ENCODE peak calls at places on chromosome 19, in six cellular contexts. One of them, this sample, is unnamed.
A peak's percentile ranks its signal among the peaks of the same experiment; 100 is the strongest.

GRCh38 chr19:18013621-18014111 is 5.7 kb downstream of the ARRDC2 start:
- DNase-seq in tibial nerve: no peak
- DNase-seq in prostate gland: peak; percentile 56
- DNase-seq in fibroblast of lung: no peak
- DNase-seq in right atrium auricular region: no peak
- DNase-seq in heart right ventricle: no peak
- DNase-seq in this sample: no peak

GRCh38 chr19:2624537-2625091 is 77.9 kb downstream of the GNG7 start:
- DNase-seq in fibroblast of lung: no peak
- DNase-seq in heart right ventricle: peak; percentile 71
- DNase-seq in right atrium auricular region: no peak
- DNase-seq in prostate gland: no peak
- DNase-seq in tibial nerve: no peak
- DNase-seq in this sample: no peak

GRCh38 chr19:28701491-28701890 is 511.5 kb downstream of the UQCRFS1 start:
- DNase-seq in prostate gland: no peak
- DNase-seq in tibial nerve: no peak
- DNase-seq in fibroblast of lung: peak; percentile 9
- DNase-seq in heart right ventricle: no peak
- DNase-seq in right atrium auricular region: no peak
- DNase-seq in this sample: peak; percentile 13

GRCh38 chr19:21586341-21587116 is 81.1 kb downstream of the ZNF429 start:
- DNase-seq in tibial nerve: no peak
- DNase-seq in heart right ventricle: peak; percentile 51
- DNase-seq in prostate gland: peak; percentile 13
- DNase-seq in right atrium auricular region: no peak
- DNase-seq in fibroblast of lung: no peak
- DNase-seq in this sample: no peak

GRCh38 chr19:45601115-45601514 is 897 bp downstream of the GPR4 start:
- DNase-seq in right atrium auricular region: no peak
- DNase-seq in heart right ventricle: no peak
- DNase-seq in tibial nerve: no peak
- DNase-seq in prostate gland: no peak
- DNase-seq in fibroblast of lung: no peak
- DNase-seq in this sample: no peak

GRCh38 chr19:42249149-42249750 is 5.7 kb downstream of the ERF start:
- DNase-seq in fibroblast of lung: no peak
- DNase-seq in prostate gland: no peak
- DNase-seq in right atrium auricular region: no peak
- DNase-seq in tibial nerve: no peak
- DNase-seq in heart right ventricle: no peak
- DNase-seq in this sample: no peak

GRCh38 chr19:17260842-17261325 is 3.7 kb downstream of the USHBP1 start:
- DNase-seq in prostate gland: peak; percentile 67
- DNase-seq in right atrium auricular region: peak; percentile 82
- DNase-seq in fibroblast of lung: peak; percentile 70
- DNase-seq in tibial nerve: peak; percentile 43
- DNase-seq in heart right ventricle: peak; percentile 86
- DNase-seq in this sample: peak; percentile 67

GRCh38 chr19:10553943-10554381 is 10.3 kb downstream of the ATG4D start:
- DNase-seq in heart right ventricle: no peak
- DNase-seq in right atrium auricular region: no peak
- DNase-seq in fibroblast of lung: no peak
- DNase-seq in tibial nerve: no peak
- DNase-seq in prostate gland: no peak
- DNase-seq in this sample: peak; percentile 88

GRCh38 chr19:29871143-29871542 is 59.4 kb downstream of the CCNE1 start:
- DNase-seq in prostate gland: no peak
- DNase-seq in heart right ventricle: no peak
- DNase-seq in fibroblast of lung: no peak
- DNase-seq in tibial nerve: no peak
- DNase-seq in right atrium auricular region: no peak
- DNase-seq in this sample: no peak

GRCh38 chr19:35309481-35310279 is 17.7 kb downstream of the MAG start:
- DNase-seq in prostate gland: no peak
- DNase-seq in right atrium auricular region: no peak
- DNase-seq in tibial nerve: no peak
- DNase-seq in fibroblast of lung: peak; percentile 25
- DNase-seq in heart right ventricle: no peak
- DNase-seq in this sample: no peak

GRCh38 chr19:32404939-32405430 is 585 bp upstream of the DPY19L3 start:
- DNase-seq in right atrium auricular region: peak; percentile 81
- DNase-seq in fibroblast of lung: peak; percentile 43
- DNase-seq in heart right ventricle: peak; percentile 80
- DNase-seq in prostate gland: peak; percentile 36
- DNase-seq in tibial nerve: peak; percentile 35
- DNase-seq in this sample: no peak

GRCh38 chr19:12293771-12294307 is 844 bp downstream of the ZNF44 start:
- DNase-seq in heart right ventricle: peak; percentile 53
- DNase-seq in right atrium auricular region: peak; percentile 83
- DNase-seq in fibroblast of lung: peak; percentile 50
- DNase-seq in tibial nerve: peak; percentile 33
- DNase-seq in prostate gland: peak; percentile 55
- DNase-seq in this sample: peak; percentile 58

GRCh38 chr19:12295191-12295590 is 508 bp upstream of the ZNF44 start:
- DNase-seq in prostate gland: no peak
- DNase-seq in right atrium auricular region: no peak
- DNase-seq in fibroblast of lung: no peak
- DNase-seq in heart right ventricle: no peak
- DNase-seq in tibial nerve: no peak
- DNase-seq in this sample: no peak

GRCh38 chr19:12289790-12290065 is 5.0 kb downstream of the ZNF44 start:
- DNase-seq in heart right ventricle: no peak
- DNase-seq in fibroblast of lung: no peak
- DNase-seq in tibial nerve: no peak
- DNase-seq in prostate gland: no peak
- DNase-seq in right atrium auricular region: no peak
- DNase-seq in this sample: no peak

DNA sequence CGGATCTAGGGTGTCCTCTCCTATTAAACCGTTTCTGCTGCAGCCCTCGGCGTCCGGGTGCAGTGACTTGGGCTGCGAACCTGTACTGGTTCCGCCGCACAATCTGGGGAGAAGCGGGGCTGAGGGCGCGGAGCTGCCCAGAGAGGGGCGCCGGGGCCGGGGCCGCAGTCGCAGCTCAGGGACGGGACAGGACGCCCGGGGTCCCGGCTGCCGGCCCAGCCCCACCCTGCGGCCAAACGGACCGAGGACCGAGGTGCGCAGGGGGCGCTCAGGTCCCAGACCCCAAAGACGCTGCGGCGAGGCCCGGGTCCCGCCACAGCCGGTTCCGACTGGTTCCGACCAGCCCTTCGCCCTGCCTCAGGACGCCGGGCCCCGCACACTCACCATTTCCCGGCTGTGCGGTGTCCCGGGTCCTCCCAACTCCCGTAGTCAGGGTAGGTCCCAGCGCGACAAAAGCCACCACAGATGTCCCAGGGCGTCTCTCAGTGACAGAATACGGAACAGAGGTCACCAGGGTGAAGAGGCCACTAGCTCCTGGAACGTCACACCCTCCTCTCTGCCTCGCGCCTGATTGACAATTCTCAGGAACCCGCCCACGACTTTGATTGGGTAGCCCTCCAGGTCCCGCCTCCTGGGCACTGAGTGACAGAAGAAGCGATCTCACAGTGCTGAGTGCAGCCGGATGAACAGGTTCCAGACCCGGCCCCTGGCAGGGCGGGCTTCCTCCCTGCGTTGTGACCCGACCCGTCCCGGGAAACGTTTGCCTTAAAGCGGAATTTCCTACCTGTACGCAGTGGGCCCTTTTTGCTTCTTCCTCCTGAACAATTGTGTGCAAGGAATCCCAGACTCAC is at the start of gene ZNF44:
- DNase-seq in prostate gland: peak; percentile 99
- DNase-seq in heart right ventricle: peak; percentile 97
- DNase-seq in tibial nerve: peak; percentile 98
- DNase-seq in right atrium auricular region: peak; percentile 99
- DNase-seq in fibroblast of lung: peak; percentile 94
- DNase-seq in this sample: peak; percentile 93
- TF ChIP-seq CTCF in prostate gland: no peak
- TF ChIP-seq CTCF in heart right ventricle: no peak
- TF ChIP-seq CTCF in tibial nerve: no peak
- TF ChIP-seq CTCF in right atrium auricular region: peak; percentile 8
- TF ChIP-seq CTCF in fibroblast of lung: no peak
- TF ChIP-seq CTCF in this sample: no peak

GRCh38 chr19:40674291-40674690 is 16.2 kb downstream of the NUMBL start:
- DNase-seq in fibroblast of lung: peak; percentile 60
- DNase-seq in heart right ventricle: no peak
- DNase-seq in prostate gland: no peak
- DNase-seq in right atrium auricular region: no peak
- DNase-seq in tibial nerve: no peak
- DNase-seq in this sample: no peak

GRCh38 chr19:40671404-40671803 is 19.0 kb downstream of the NUMBL start:
- DNase-seq in right atrium auricular region: no peak
- DNase-seq in tibial nerve: no peak
- DNase-seq in heart right ventricle: no peak
- DNase-seq in prostate gland: no peak
- DNase-seq in fibroblast of lung: no peak
- DNase-seq in this sample: no peak

GRCh38 chr19:40672038-40672437 is 18.4 kb downstream of the NUMBL start:
- DNase-seq in prostate gland: no peak
- DNase-seq in right atrium auricular region: no peak
- DNase-seq in tibial nerve: no peak
- DNase-seq in heart right ventricle: no peak
- DNase-seq in fibroblast of lung: no peak
- DNase-seq in this sample: no peak

GRCh38 chr19:40672573-40673299 is 17.7 kb downstream of the NUMBL start:
- DNase-seq in prostate gland: no peak
- DNase-seq in fibroblast of lung: no peak
- DNase-seq in heart right ventricle: no peak
- DNase-seq in tibial nerve: no peak
- DNase-seq in right atrium auricular region: no peak
- DNase-seq in this sample: no peak

DNA sequence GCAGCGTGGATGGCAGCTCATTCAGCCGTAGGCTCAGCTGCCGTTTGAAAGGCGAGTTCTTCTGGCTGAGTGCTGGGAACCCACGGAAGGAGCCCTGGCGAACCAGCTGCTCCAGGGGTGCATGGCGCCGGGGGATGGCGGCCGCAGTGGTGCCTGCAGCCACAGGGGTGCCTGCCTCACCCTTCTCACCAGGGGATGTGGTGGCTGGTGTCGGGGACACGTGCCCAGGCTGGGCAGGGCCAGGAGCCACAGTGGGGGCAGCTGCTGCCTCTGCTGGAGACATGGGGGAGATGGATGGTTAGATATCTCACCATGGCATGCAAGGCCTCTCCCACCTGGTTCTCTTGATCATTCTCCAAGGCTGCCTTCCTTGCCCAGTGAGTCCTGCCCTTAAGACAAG is 17.1 kb downstream of the NUMBL start:
- DNase-seq in right atrium auricular region: no peak
- DNase-seq in tibial nerve: no peak
- DNase-seq in heart right ventricle: no peak
- DNase-seq in fibroblast of lung: no peak
- DNase-seq in prostate gland: no peak
- DNase-seq in this sample: no peak
- H3K36me3 ChIP-seq in right atrium auricular region: peaks cover 89% of the 10 kb centered on the region
- H3K36me3 ChIP-seq in tibial nerve: peaks cover 28% of the 10 kb centered on the region
- H3K36me3 ChIP-seq in heart right ventricle: peaks cover 64% of the 10 kb centered on the region
- H3K36me3 ChIP-seq in fibroblast of lung: peaks cover 57% of the 10 kb centered on the region
- H3K36me3 ChIP-seq in prostate gland: peaks cover 18% of the 10 kb centered on the region
- H3K36me3 ChIP-seq in this sample: peaks cover 50% of the 10 kb centered on the region

GRCh38 chr19:48466571-48467325 is 2.4 kb upstream of the CYTH2 start:
- DNase-seq in prostate gland: no peak
- DNase-seq in tibial nerve: no peak
- DNase-seq in fibroblast of lung: no peak
- DNase-seq in right atrium auricular region: no peak
- DNase-seq in heart right ventricle: no peak
- DNase-seq in this sample: peak; percentile 60
- H3K4me3 ChIP-seq in prostate gland: no peak overlapping the region
- H3K4me3 ChIP-seq in tibial nerve: no peak overlapping the region
- H3K4me3 ChIP-seq in fibroblast of lung: no peak overlapping the region
- H3K4me3 ChIP-seq in right atrium auricular region: no peak overlapping the region
- H3K4me3 ChIP-seq in heart right ventricle: no peak overlapping the region
- H3K4me3 ChIP-seq in this sample: no peak overlapping the region

DNA sequence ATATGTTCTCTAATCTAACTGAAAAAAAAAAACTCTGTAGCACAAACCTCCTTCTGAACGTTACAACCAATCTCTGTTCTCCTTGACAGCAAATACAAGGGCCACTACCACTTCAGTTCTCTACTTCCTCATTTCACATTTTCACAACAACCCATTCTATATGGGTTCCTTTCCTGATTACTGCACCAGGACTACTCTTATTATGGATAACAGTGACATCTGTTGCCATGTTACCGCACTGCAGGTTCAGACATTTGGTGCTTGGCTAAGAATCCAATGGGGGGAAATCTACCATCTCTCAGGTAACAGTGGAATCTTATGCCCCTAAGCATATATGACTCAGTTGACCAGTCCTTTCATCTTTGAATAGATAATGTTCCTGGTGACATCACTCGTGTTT is 11.6 kb upstream of the FPR3 start:
- DNase-seq in right atrium auricular region: no peak
- DNase-seq in tibial nerve: no peak
- DNase-seq in prostate gland: no peak
- DNase-seq in fibroblast of lung: no peak
- DNase-seq in heart right ventricle: no peak
- DNase-seq in this sample: peak; percentile 40
- TF ChIP-seq CTCF in right atrium auricular region: peak; percentile 23
- TF ChIP-seq CTCF in tibial nerve: no peak
- TF ChIP-seq CTCF in prostate gland: no peak
- TF ChIP-seq CTCF in fibroblast of lung: peak; percentile 23
- TF ChIP-seq CTCF in heart right ventricle: no peak
- TF ChIP-seq CTCF in this sample: peak; percentile 15

DNA sequence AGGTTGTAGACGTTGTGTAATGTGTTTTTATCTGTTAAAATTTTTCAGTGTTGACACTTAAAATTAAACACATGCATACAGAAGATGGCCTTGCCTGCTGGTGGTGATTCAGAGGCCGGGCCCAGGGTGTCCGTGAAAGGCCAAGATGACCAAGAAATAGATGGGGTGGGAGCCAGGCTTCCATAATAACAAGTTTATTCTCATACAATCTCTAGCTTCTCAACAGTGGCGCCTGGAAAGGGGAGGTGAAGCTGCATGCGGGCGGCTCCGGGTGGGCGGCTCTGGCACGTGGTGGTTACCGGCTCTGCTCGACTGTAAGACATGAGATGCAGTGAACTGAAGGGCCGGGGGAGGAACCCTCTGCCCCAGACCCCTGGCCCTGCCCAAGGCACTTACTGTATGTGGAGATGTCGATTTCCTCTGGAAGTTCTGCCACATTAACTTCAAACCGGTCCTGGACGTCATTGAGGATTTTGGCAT is 10.5 kb downstream of the DDX39A start:
- DNase-seq in fibroblast of lung: no peak
- DNase-seq in heart right ventricle: no peak
- DNase-seq in right atrium auricular region: no peak
- DNase-seq in tibial nerve: no peak
- DNase-seq in prostate gland: no peak
- DNase-seq in this sample: no peak
- H3K36me3 ChIP-seq in fibroblast of lung: peaks cover 67% of the 10 kb centered on the region
- H3K36me3 ChIP-seq in heart right ventricle: peaks cover 77% of the 10 kb centered on the region
- H3K36me3 ChIP-seq in right atrium auricular region: peaks cover 85% of the 10 kb centered on the region
- H3K36me3 ChIP-seq in tibial nerve: peaks cover 48% of the 10 kb centered on the region
- H3K36me3 ChIP-seq in prostate gland: peaks cover 37% of the 10 kb centered on the region
- H3K36me3 ChIP-seq in this sample: peaks cover 38% of the 10 kb centered on the region

This sample was measured in bronchial epithelial cell.